ENCODE peak calls at places on chromosomes 3 and 15, in four cellular contexts. F is fibroblast of villous mesenchyme, W is foreskin fibroblast, D is OCI-LY7. B is an unnamed sample.

GRCh38 chr3:164779816-164780215 is 298.5 kb downstream of the SI start:
- DNase-seq in F (no peak), W (no peak), D (no peak), B (no peak)

GRCh38 chr3:64042952-64043351 is 19.7 kb upstream of the PSMD6 start:
- DNase-seq in F (no peak), D (no peak), W (no peak), B (no peak)

GRCh38 chr15:72796210-72796514 is 12.6 kb upstream of the ADPGK start:
- DNase-seq in W (peak; percentile 27), D (no peak), F (peak; percentile 12), B (no peak)

GRCh38 chr3:48692551-48692950 is 6.8 kb upstream of the NCKIPSD start:
- DNase-seq in F (no peak), W (peak; percentile 35), D (no peak), B (no peak)

GRCh38 chr3:72745146-72745976 is 102.9 kb downstream of the SHQ1 start:
- DNase-seq in F (peak; percentile 31), D (no peak), W (no peak), B (no peak)

GRCh38 chr3:21621396-21621695 is 129.7 kb downstream of the ZNF385D start:
- DNase-seq in F (peak; percentile 51), D (no peak), W (peak; percentile 73), B (no peak)

GRCh38 chr3:105293441-105293840 is 73.3 kb upstream of the ALCAM start:
- DNase-seq in W (no peak), F (no peak), D (no peak), B (no peak)

GRCh38 chr3:73734376-73734775 is 109.6 kb upstream of the PDZRN3 start:
- DNase-seq in F (no peak), W (no peak), D (no peak), B (no peak)

GRCh38 chr3:149393355-149394165 is 16.1 kb upstream of the TM4SF1 start:
- DNase-seq in F (peak; percentile 82), W (peak; percentile 93), D (peak; percentile 36), B (peak; percentile 52)

GRCh38 chr3:3125977-3126376 is 763 bp upstream of the TRNT1 start:
- DNase-seq in D (no peak), W (no peak), F (no peak), B (no peak)
- TF ChIP-seq CTCF in D (no peak), W (no peak), F (no peak), B (no peak)

GRCh38 chr3:184345678-184346144 is 8.3 kb downstream of the FAM131A start:
- DNase-seq in F (peak; percentile 60), W (peak; percentile 87), D (peak; percentile 44), B (no peak)
- TF ChIP-seq CTCF in F (peak; percentile 51), W (peak; percentile 40), D (peak; percentile 64), B (peak; percentile 61)

DNA sequence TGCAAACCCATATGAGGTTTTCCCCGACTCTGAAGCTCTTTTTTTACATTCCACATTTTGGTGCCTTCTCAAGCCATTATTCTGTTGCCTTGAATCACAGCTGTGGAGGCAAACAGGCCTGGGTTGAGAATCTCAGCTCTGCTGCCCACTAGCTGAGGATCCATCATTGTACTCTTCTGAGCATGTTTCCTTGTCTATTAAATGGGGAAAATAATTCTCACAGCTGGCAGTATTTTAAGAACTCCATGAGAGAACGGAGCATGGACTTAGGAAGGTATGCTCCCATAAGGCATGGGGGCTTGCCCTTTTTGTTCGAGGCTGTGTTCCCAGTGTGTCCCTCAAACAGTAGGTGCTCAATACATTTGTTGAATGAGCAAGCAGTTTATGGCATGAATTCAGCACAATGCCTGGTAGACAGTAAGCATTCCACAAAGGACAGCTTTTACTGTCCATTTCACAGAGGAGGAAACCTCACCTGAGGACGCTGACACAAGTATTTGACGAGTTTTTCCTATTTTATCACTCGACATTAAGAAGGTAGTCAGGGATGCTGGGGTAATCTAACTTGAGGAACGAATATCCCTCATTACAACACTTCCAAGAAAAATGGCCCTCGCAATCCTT is 2.2 kb upstream of the PTPRG start:
- DNase-seq in W (peak; percentile 65), D (no peak), F (no peak), B (no peak)
- TF ChIP-seq CTCF in W (peak; percentile 35), D (no peak), F (peak; percentile 37), B (no peak)

GRCh38 chr3:13916375-13916774 is 36.5 kb upstream of the WNT7A start:
- DNase-seq in F (no peak), D (no peak), W (no peak), B (no peak)
- TF ChIP-seq CTCF in F (no peak), D (no peak), W (no peak), B (no peak)

GRCh38 chr15:40931300-40932142 is 2.4 kb downstream of the DLL4 start:
- DNase-seq in F (no peak), W (no peak), D (no peak), B (no peak)
- TF ChIP-seq CTCF in F (no peak), W (no peak), D (no peak), B (no peak)

GRCh38 chr15:101028772-101029438 is 109.7 kb downstream of the LRRK1 start:
- DNase-seq in D (no peak), F (no peak), W (no peak), B (no peak)
- TF ChIP-seq CTCF in D (peak; percentile 19), F (no peak), W (no peak), B (no peak)

GRCh38 chr3:174397848-174398247 is 461.3 kb upstream of the NAALADL2 start:
- DNase-seq in W (peak; percentile 60), F (peak; percentile 47), D (peak; percentile 22), B (no peak)
- TF ChIP-seq CTCF in W (peak; percentile 14), F (peak; percentile 44), D (peak; percentile 61), B (peak; percentile 58)

B was measured in CD14-positive monocyte.